ENCODE peak calls at places on chromosomes 11 and 22, in seven cellular contexts. M is KG1, S is lung, X is cardiac fibroblast, E is Calu3, W is T-cell, K is A673. Z is an unnamed sample.

GRCh38 chr11:47272706-47273105 is 2.8 kb downstream of the MADD start:
- DNase-seq in X (peak; percentile 42), E (no peak), M (no peak), K (peak; percentile 53), W (no peak), S (no peak), Z (no peak)

GRCh38 chr22:50627452-50627913 is 469 bp downstream of the ARSA start:
- DNase-seq in K (peak; percentile 36), X (no peak), W (no peak), M (no peak), S (no peak), E (peak; percentile 32), Z (no peak)

GRCh38 chr11:7143908-7144307 is 55.1 kb downstream of the RBMXL2 start:
- DNase-seq in W (no peak), K (peak; percentile 8), X (peak; percentile 7), E (no peak), S (no peak), M (no peak), Z (no peak)

GRCh38 chr11:68025047-68025446 is 5.4 kb upstream of the NDUFS8 start:
- DNase-seq in S (no peak), X (no peak), E (no peak), M (no peak), K (peak; percentile 40), W (no peak), Z (no peak)

GRCh38 chr11:117929568-117930207 is 486 bp upstream of the TMPRSS13 start:
- DNase-seq in W (no peak), M (no peak), E (no peak), K (no peak), S (no peak), X (no peak), Z (no peak)

GRCh38 chr22:25167834-25168601 is 31.6 kb upstream of the CRYBB3 start:
- DNase-seq in X (no peak), W (no peak), K (no peak), E (peak; percentile 30), S (no peak), M (no peak), Z (no peak)

GRCh38 chr22:39545310-39546063 is 12.9 kb upstream of the RPS19BP1 start:
- DNase-seq in M (no peak), W (peak; percentile 61), E (no peak), S (no peak), X (peak; percentile 48), K (peak; percentile 68), Z (peak; percentile 87)

GRCh38 chr11:32962016-32962415 is 53.7 kb upstream of the DEPDC7 start:
- DNase-seq in M (no peak), X (peak; percentile 23), K (no peak), W (no peak), S (no peak), E (no peak), Z (no peak)

GRCh38 chr11:45930031-45930794 is 7.8 kb downstream of the LARGE2 start:
- DNase-seq in W (peak; percentile 28), E (no peak), X (no peak), K (no peak), S (no peak), M (no peak), Z (no peak)

GRCh38 chr22:50434849-50435700 is 39.8 kb downstream of the SBF1 start:
- DNase-seq in M (no peak), S (no peak), W (no peak), X (no peak), E (no peak), K (no peak), Z (no peak)

GRCh38 chr11:110524227-110524626 is 94.5 kb downstream of the FDX1 start:
- DNase-seq in E (no peak), S (no peak), K (no peak), M (no peak), X (peak; percentile 71), W (no peak), Z (no peak)

GRCh38 chr11:30481816-30482215 is 104.3 kb downstream of the MPPED2 start:
- DNase-seq in S (no peak), X (no peak), K (no peak), W (no peak), M (no peak), E (no peak), Z (no peak)

GRCh38 chr22:21808130-21808529 is 59.3 kb downstream of the MAPK1 start:
- DNase-seq in S (no peak), X (no peak), W (no peak), E (no peak), M (no peak), K (no peak), Z (no peak)

GRCh38 chr11:42049650-42050049 is 590.2 kb upstream of the LRRC4C start:
- DNase-seq in S (no peak), K (no peak), E (no peak), M (no peak), X (peak; percentile 14), W (no peak), Z (no peak)

GRCh38 chr11:66136752-66137123 is 66.7 kb downstream of the PACS1 start:
- DNase-seq in M (no peak), X (peak; percentile 53), K (no peak), S (no peak), W (no peak), E (no peak), Z (no peak)

GRCh38 chr11:127862406-127862805 is 725.0 kb downstream of the ETS1 start:
- DNase-seq in K (no peak), W (no peak), E (no peak), S (no peak), X (no peak), M (no peak), Z (no peak)

Z was measured in mesothelial cell of epicardium.